ENCODE peak calls at places on chromosomes 4 and X, in five cellular contexts. One of them, this sample, is unnamed.

GRCh38 chr4:21304061-21304541 is 603.8 kb downstream of the PACRGL start:
- DNase-seq in fibroblast of gingiva: no peak
- DNase-seq in lung: no peak
- DNase-seq in NCI-H1105 treated with DMSO at 0.1 percent for 48 hours: peak
- DNase-seq in left cardiac atrium: no peak
- DNase-seq in this sample: no peak

GRCh38 chrX:110569506-110569905 is 210.9 kb downstream of the RTL9 start:
- DNase-seq in NCI-H1105 treated with DMSO at 0.1 percent for 48 hours: no peak
- DNase-seq in left cardiac atrium: no peak
- DNase-seq in lung: no peak
- DNase-seq in fibroblast of gingiva: no peak
- DNase-seq in this sample: no peak

GRCh38 chr4:86891785-86892638 is at the start of gene C4orf36:
- DNase-seq in left cardiac atrium: peak
- DNase-seq in lung: peak
- DNase-seq in NCI-H1105 treated with DMSO at 0.1 percent for 48 hours: peak
- DNase-seq in fibroblast of gingiva: peak
- DNase-seq in this sample: peak

GRCh38 chr4:130257271-130257670 is 1161.3 kb downstream of the C4orf33 start:
- DNase-seq in lung: no peak
- DNase-seq in fibroblast of gingiva: peak
- DNase-seq in left cardiac atrium: no peak
- DNase-seq in NCI-H1105 treated with DMSO at 0.1 percent for 48 hours: no peak
- DNase-seq in this sample: no peak

GRCh38 chr4:160969914-160970313 is 1193.9 kb downstream of the FSTL5 start:
- DNase-seq in fibroblast of gingiva: no peak
- DNase-seq in NCI-H1105 treated with DMSO at 0.1 percent for 48 hours: no peak
- DNase-seq in lung: no peak
- DNase-seq in left cardiac atrium: no peak
- DNase-seq in this sample: no peak

GRCh38 chrX:96372313-96373046 is 312.2 kb upstream of the DIAPH2 start:
- DNase-seq in fibroblast of gingiva: peak
- DNase-seq in left cardiac atrium: no peak
- DNase-seq in lung: no peak
- DNase-seq in NCI-H1105 treated with DMSO at 0.1 percent for 48 hours: peak
- DNase-seq in this sample: no peak

GRCh38 chrX:101051549-101052302 is at the start of gene TRMT2B:
- DNase-seq in left cardiac atrium: peak
- DNase-seq in NCI-H1105 treated with DMSO at 0.1 percent for 48 hours: peak
- DNase-seq in fibroblast of gingiva: peak
- DNase-seq in lung: peak
- DNase-seq in this sample: peak

GRCh38 chr4:39825090-39825489 is 127.2 kb downstream of the UBE2K start:
- DNase-seq in NCI-H1105 treated with DMSO at 0.1 percent for 48 hours: no peak
- DNase-seq in left cardiac atrium: no peak
- DNase-seq in fibroblast of gingiva: no peak
- DNase-seq in lung: no peak
- DNase-seq in this sample: no peak

This sample was measured in pancreas.